ENCODE peak calls at places on chromosomes 11 and 22, in five cellular contexts. One of them, this sample, is unnamed. For H3K4me1, the result is how much of the 10 kb centered on the place peaks cover.

GRCh38 chr11:78190374-78190773 is 1.7 kb downstream of the USP35 start:
- DNase-seq in H9: no peak
- DNase-seq in mesenchymal stem cell: peak
- DNase-seq in H1: no peak
- DNase-seq in trophoblast cell: no peak
- DNase-seq in this sample: no peak

GRCh38 chr11:70471254-70471653 is 72.9 kb downstream of the CTTN start:
- DNase-seq in H9: peak
- DNase-seq in mesenchymal stem cell: peak
- DNase-seq in H1: peak
- DNase-seq in trophoblast cell: peak
- DNase-seq in this sample: peak

GRCh38 chr11:130428271-130428670 is at the start of gene ADAMTS8:
- DNase-seq in H9: no peak
- DNase-seq in mesenchymal stem cell: no peak
- DNase-seq in H1: no peak
- DNase-seq in trophoblast cell: no peak
- DNase-seq in this sample: no peak

GRCh38 chr22:21698430-21699329 is 32.9 kb downstream of the PPIL2 start:
- DNase-seq in H9: peak
- DNase-seq in mesenchymal stem cell: peak
- DNase-seq in H1: no peak
- DNase-seq in trophoblast cell: no peak
- DNase-seq in this sample: no peak

GRCh38 chr11:94201004-94201465 is 72.4 kb downstream of the PANX1 start:
- DNase-seq in H9: no peak
- DNase-seq in mesenchymal stem cell: peak
- DNase-seq in H1: no peak
- DNase-seq in trophoblast cell: no peak
- DNase-seq in this sample: no peak

GRCh38 chr11:10374386-10374785 is 69.5 kb downstream of the ADM start:
- DNase-seq in H9: no peak
- DNase-seq in mesenchymal stem cell: no peak
- DNase-seq in H1: no peak
- DNase-seq in trophoblast cell: no peak
- DNase-seq in this sample: no peak

GRCh38 chr11:57527056-57527631 is 3.4 kb downstream of the TIMM10 start:
- DNase-seq in H9: peak
- DNase-seq in mesenchymal stem cell: peak
- DNase-seq in H1: no peak
- DNase-seq in trophoblast cell: peak
- DNase-seq in this sample: peak

GRCh38 chr11:1516273-1517067 is 29.9 kb upstream of the MOB2 start:
- DNase-seq in H9: no peak
- DNase-seq in mesenchymal stem cell: peak
- DNase-seq in H1: no peak
- DNase-seq in trophoblast cell: no peak
- DNase-seq in this sample: no peak

GRCh38 chr11:122754553-122755322 is 83.6 kb upstream of the CRTAM start:
- DNase-seq in H9: peak
- DNase-seq in mesenchymal stem cell: peak
- DNase-seq in H1: peak
- DNase-seq in trophoblast cell: peak
- DNase-seq in this sample: no peak

DNA sequence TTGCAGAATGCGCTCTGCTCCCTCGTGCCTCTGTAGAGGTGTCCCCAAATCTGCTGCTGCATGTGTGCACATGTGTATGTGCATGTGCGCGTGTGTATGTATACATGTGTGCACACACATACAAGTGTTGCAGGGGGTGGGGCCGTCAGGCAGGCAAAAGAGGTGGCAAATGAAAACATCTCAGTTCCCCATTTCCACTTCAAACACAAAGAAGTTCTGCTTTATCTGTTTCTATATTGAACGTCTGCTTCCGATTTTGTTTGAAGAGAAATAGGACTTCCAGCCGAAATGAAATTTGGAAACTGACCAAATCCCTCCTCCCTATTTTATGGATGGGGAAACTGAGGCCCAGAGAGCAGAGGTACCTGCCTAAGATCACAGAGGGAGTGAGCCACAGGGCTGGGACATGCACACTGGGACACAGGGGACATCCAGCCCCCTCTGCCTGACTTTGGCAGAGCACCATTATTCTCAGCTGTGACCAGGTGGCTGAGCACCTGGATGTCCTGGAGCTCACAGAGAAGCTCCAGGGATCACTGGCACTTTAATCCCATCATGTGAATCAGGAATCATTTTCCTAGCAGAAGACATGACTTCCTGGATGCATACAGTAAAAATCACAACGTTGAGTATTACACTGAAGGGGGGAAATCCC is 41.2 kb upstream of the ALX4 start:
- DNase-seq in H9: no peak
- DNase-seq in mesenchymal stem cell: no peak
- DNase-seq in H1: no peak
- DNase-seq in trophoblast cell: no peak
- DNase-seq in this sample: no peak
- H2BK12ac ChIP-seq in H9: no peak
- H2BK12ac ChIP-seq in mesenchymal stem cell: no peak
- H2BK12ac ChIP-seq in H1: no peak
- H2BK12ac ChIP-seq in trophoblast cell: no peak
- H2BK12ac ChIP-seq in this sample: no peak

GRCh38 chr22:35918466-35918865 is 110.2 kb downstream of the RBFOX2 start:
- DNase-seq in H9: no peak
- DNase-seq in mesenchymal stem cell: no peak
- DNase-seq in H1: no peak
- DNase-seq in trophoblast cell: no peak
- DNase-seq in this sample: no peak

GRCh38 chr22:35919002-35919542 is 109.6 kb downstream of the RBFOX2 start:
- DNase-seq in H9: no peak
- DNase-seq in mesenchymal stem cell: no peak
- DNase-seq in H1: no peak
- DNase-seq in trophoblast cell: no peak
- DNase-seq in this sample: no peak

GRCh38 chr22:35917651-35918050 is 111.0 kb downstream of the RBFOX2 start:
- DNase-seq in H9: no peak
- DNase-seq in mesenchymal stem cell: no peak
- DNase-seq in H1: no peak
- DNase-seq in trophoblast cell: no peak
- DNase-seq in this sample: no peak

GRCh38 chr22:35923026-35923425 is 105.6 kb downstream of the RBFOX2 start:
- DNase-seq in H9: no peak
- DNase-seq in mesenchymal stem cell: no peak
- DNase-seq in H1: no peak
- DNase-seq in trophoblast cell: peak
- DNase-seq in this sample: no peak

DNA sequence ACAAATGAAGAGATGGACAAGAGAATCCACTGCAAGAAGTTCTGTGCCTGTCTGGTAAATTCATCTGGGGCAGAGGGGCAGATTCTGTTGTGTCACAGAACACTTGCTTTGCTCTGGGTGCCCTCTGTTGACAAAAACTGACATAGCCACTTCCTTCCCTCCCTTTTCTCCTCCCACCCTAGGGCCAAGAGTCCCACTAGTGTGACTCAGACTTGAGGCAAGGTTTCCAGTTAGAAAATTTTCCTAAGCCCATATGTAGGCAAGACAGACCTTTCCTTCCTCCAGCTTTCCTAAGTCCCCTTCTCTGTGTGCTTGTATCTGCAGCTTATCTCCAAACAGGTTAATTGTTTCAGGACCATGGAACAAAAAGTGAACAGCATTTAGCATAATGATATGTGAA is 106.8 kb downstream of the RBFOX2 start:
- DNase-seq in H9: peak
- DNase-seq in mesenchymal stem cell: peak
- DNase-seq in H1: no peak
- DNase-seq in trophoblast cell: peak
- DNase-seq in this sample: peak
- H3K14ac ChIP-seq in H9: no peak
- H3K14ac ChIP-seq in mesenchymal stem cell: no peak
- H3K14ac ChIP-seq in H1: no peak
- H3K14ac ChIP-seq in trophoblast cell: no peak
- H3K14ac ChIP-seq in this sample: no peak

GRCh38 chr22:45549739-45550138 is 47.1 kb downstream of the FBLN1 start:
- DNase-seq in H9: no peak
- DNase-seq in mesenchymal stem cell: no peak
- DNase-seq in H1: no peak
- DNase-seq in trophoblast cell: no peak
- DNase-seq in this sample: no peak

GRCh38 chr22:45550416-45550815 is 47.7 kb downstream of the FBLN1 start:
- DNase-seq in H9: no peak
- DNase-seq in mesenchymal stem cell: no peak
- DNase-seq in H1: no peak
- DNase-seq in trophoblast cell: no peak
- DNase-seq in this sample: no peak

GRCh38 chr22:45552017-45552411 is 49.3 kb downstream of the FBLN1 start:
- DNase-seq in H9: peak
- DNase-seq in mesenchymal stem cell: no peak
- DNase-seq in H1: no peak
- DNase-seq in trophoblast cell: no peak
- DNase-seq in this sample: no peak

GRCh38 chr22:45551310-45552016 is 48.8 kb downstream of the FBLN1 start:
- DNase-seq in H9: no peak
- DNase-seq in mesenchymal stem cell: peak
- DNase-seq in H1: no peak
- DNase-seq in trophoblast cell: peak
- DNase-seq in this sample: no peak

DNA sequence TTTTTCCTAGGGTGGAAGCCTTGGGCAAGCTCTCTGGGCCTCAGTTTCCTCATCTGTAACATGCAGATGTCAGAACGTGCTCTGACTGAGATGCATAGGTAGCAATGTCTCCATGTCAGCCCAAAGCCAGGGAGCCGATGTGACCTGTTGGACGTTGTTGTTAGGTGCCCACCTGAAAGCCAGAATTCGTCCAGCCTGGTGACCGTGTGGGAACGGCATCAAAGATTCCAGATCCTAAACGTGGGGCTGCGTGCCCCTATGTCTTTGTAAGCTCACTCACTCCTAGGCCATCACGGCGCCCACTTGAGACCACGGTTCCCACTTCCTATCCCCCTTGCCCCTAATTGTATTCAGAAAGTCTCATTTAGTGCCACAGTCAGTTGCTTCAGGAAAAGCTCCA is 48.2 kb downstream of the FBLN1 start:
- DNase-seq in H9: no peak
- DNase-seq in mesenchymal stem cell: no peak
- DNase-seq in H1: no peak
- DNase-seq in trophoblast cell: no peak
- DNase-seq in this sample: no peak
- H3K4me1 ChIP-seq in H9: under half
- H3K4me1 ChIP-seq in mesenchymal stem cell: half or more
- H3K4me1 ChIP-seq in H1: under half
- H3K4me1 ChIP-seq in trophoblast cell: under half
- H3K4me1 ChIP-seq in this sample: under half

GRCh38 chr11:116782728-116783127 is 5.1 kb downstream of the ZPR1 start:
- DNase-seq in H9: no peak
- DNase-seq in mesenchymal stem cell: peak
- DNase-seq in H1: no peak
- DNase-seq in trophoblast cell: no peak
- DNase-seq in this sample: no peak
- H2BK12ac ChIP-seq in H9: no peak
- H2BK12ac ChIP-seq in mesenchymal stem cell: no peak
- H2BK12ac ChIP-seq in H1: no peak
- H2BK12ac ChIP-seq in trophoblast cell: no peak
- H2BK12ac ChIP-seq in this sample: no peak

GRCh38 chr22:30420401-30421178 is 5.0 kb upstream of the MTFP1 start:
- DNase-seq in H9: no peak
- DNase-seq in mesenchymal stem cell: peak
- DNase-seq in H1: no peak
- DNase-seq in trophoblast cell: no peak
- DNase-seq in this sample: no peak

GRCh38 chr22:30422481-30423295 is 2.9 kb upstream of the MTFP1 start:
- DNase-seq in H9: peak
- DNase-seq in mesenchymal stem cell: peak
- DNase-seq in H1: peak
- DNase-seq in trophoblast cell: peak
- DNase-seq in this sample: peak

GRCh38 chr22:30423296-30423958 is 2.1 kb upstream of the MTFP1 start:
- DNase-seq in H9: no peak
- DNase-seq in mesenchymal stem cell: no peak
- DNase-seq in H1: no peak
- DNase-seq in trophoblast cell: no peak
- DNase-seq in this sample: no peak

GRCh38 chr22:30423959-30424380 is 1.6 kb upstream of the MTFP1 start:
- DNase-seq in H9: peak
- DNase-seq in mesenchymal stem cell: peak
- DNase-seq in H1: peak
- DNase-seq in trophoblast cell: peak
- DNase-seq in this sample: peak

GRCh38 chr22:30421695-30422480 is 3.7 kb upstream of the MTFP1 start:
- DNase-seq in H9: no peak
- DNase-seq in mesenchymal stem cell: peak
- DNase-seq in H1: no peak
- DNase-seq in trophoblast cell: no peak
- DNase-seq in this sample: no peak
- H3K14ac ChIP-seq in H9: no peak
- H3K14ac ChIP-seq in mesenchymal stem cell: no peak
- H3K14ac ChIP-seq in H1: no peak
- H3K14ac ChIP-seq in trophoblast cell: no peak
- H3K14ac ChIP-seq in this sample: no peak

DNA sequence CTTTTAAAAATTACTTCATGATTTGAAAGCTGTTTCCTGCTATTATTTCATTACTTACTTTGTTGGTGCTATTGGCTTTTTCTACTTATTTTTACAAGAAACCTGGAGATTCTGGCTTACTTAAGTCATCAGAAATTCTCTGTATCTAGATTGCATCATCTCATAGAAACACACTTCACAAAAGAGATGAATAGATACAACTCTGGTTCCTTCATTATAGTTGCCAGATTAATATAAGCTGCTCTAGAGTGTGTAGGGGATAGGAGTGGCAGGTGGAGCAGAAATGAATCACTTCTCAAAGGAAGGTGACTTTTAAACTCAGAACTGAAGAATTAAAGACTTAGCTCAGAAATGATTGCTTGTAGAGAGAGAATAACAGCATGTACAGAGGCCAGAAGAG is 20.0 kb downstream of the CYP2R1 start:
- DNase-seq in H9: no peak
- DNase-seq in mesenchymal stem cell: no peak
- DNase-seq in H1: no peak
- DNase-seq in trophoblast cell: no peak
- DNase-seq in this sample: no peak
- H3K4me1 ChIP-seq in H9: under half
- H3K4me1 ChIP-seq in mesenchymal stem cell: under half
- H3K4me1 ChIP-seq in H1: under half
- H3K4me1 ChIP-seq in trophoblast cell: under half
- H3K4me1 ChIP-seq in this sample: under half

GRCh38 chr11:121534131-121535093 is 81.6 kb upstream of the SORL1-AS1 start:
- DNase-seq in H9: no peak
- DNase-seq in mesenchymal stem cell: no peak
- DNase-seq in H1: no peak
- DNase-seq in trophoblast cell: no peak
- DNase-seq in this sample: no peak
- H2BK12ac ChIP-seq in H9: no peak
- H2BK12ac ChIP-seq in mesenchymal stem cell: no peak
- H2BK12ac ChIP-seq in H1: no peak
- H2BK12ac ChIP-seq in trophoblast cell: no peak
- H2BK12ac ChIP-seq in this sample: no peak

This sample was measured in neuronal stem cell.